ENCODE peak calls at places on chromosomes 12 and 14, in eight cellular contexts. E is head of caudate nucleus; G is posterior cingulate gyrus; X is HCEC 1CT; T is DMS 273 treated with DMSO at 0.1 percent for 48 hours; H is stimulated activated CD8-positive, alpha-beta memory T cell treated with anti-CD3 and anti-CD28 coated beads, Interleukin-12 subunit alpha, Interleukin-12 subunit beta, amount 100 ng/mL, for 4 hours; N is ACHN; L is SJSA1. R is an unnamed sample.

GRCh38 chr14:29240046-29240445 is 473.5 kb downstream of the FOXG1 start:
- DNase-seq in E (no peak), G (no peak), X (peak), T (no peak), H (no peak), N (no peak), L (no peak), R (no peak)

GRCh38 chr12:54424232-54424631 is 5.2 kb upstream of the ITGA5 start:
- DNase-seq in E (no peak), G (no peak), X (no peak), T (no peak), H (no peak), N (no peak), L (no peak), R (no peak)

GRCh38 chr14:102824832-102825231 is 47.6 kb downstream of the TRAF3 start:
- DNase-seq in E (no peak), G (peak), X (peak), T (no peak), H (no peak), N (no peak), L (no peak), R (no peak)

GRCh38 chr12:96257550-96258392 is 63.6 kb downstream of the ELK3 start:
- DNase-seq in E (no peak), G (no peak), X (no peak), T (peak), H (no peak), N (no peak), L (no peak), R (no peak)

GRCh38 chr12:80033457-80033856 is 65.9 kb upstream of the OTOGL start:
- DNase-seq in E (no peak), G (no peak), X (peak), T (no peak), H (no peak), N (no peak), L (no peak), R (no peak)

GRCh38 chr14:64279719-64280668 is 14.2 kb downstream of the ESR2 start:
- DNase-seq in E (no peak), G (no peak), X (no peak), T (no peak), H (no peak), N (no peak), L (no peak), R (no peak)

GRCh38 chr14:34857689-34858449 is 17.3 kb downstream of the BAZ1A start:
- DNase-seq in E (no peak), G (no peak), X (no peak), T (no peak), H (no peak), N (no peak), L (no peak), R (no peak)

GRCh38 chr12:69553626-69554248 is 31.5 kb upstream of the CCT2 start:
- DNase-seq in E (peak), G (no peak), X (peak), T (no peak), H (no peak), N (peak), L (no peak), R (no peak)

GRCh38 chr12:4448943-4449861 is 3.6 kb upstream of the FGF6 start:
- DNase-seq in E (no peak), G (no peak), X (no peak), T (no peak), H (no peak), N (no peak), L (no peak), R (no peak)

GRCh38 chr12:108337235-108338223 is 1.6 kb downstream of the CMKLR1 start:
- DNase-seq in E (no peak), G (no peak), X (peak), T (no peak), H (no peak), N (peak), L (no peak), R (peak)